ENCODE peak calls at places on chromosomes 2 and 18, in four cellular contexts. X is AG08395; L is CD8-positive, alpha-beta T cell; E is epithelial cell of proximal tubule. B is an unnamed sample.

GRCh38 chr2:31406593-31407385 is 7.8 kb downstream of the XDH start:
- DNase-seq in X (no peak), L (no peak), E (no peak), B (no peak)

GRCh38 chr2:189641565-189641964 is 19.7 kb upstream of the ASNSD1 start:
- DNase-seq in X (no peak), L (no peak), E (no peak), B (no peak)

GRCh38 chr2:23607925-23608324 is 222.9 kb downstream of the KLHL29 start:
- DNase-seq in X (no peak), L (no peak), E (no peak), B (no peak)

GRCh38 chr2:120675460-120676130 is 60.1 kb upstream of the GLI2 start:
- DNase-seq in X (peak), L (no peak), E (no peak), B (peak)

GRCh38 chr2:3076848-3077735 is 300.5 kb downstream of the EIPR1 start:
- DNase-seq in X (no peak), L (no peak), E (no peak), B (no peak)

GRCh38 chr2:28436525-28437051 is 43.9 kb downstream of the FOSL2 start:
- DNase-seq in X (no peak), L (no peak), E (no peak), B (no peak)

GRCh38 chr2:217262916-217263315 is 403.1 kb upstream of the TNP1 start:
- DNase-seq in X (no peak), L (no peak), E (no peak), B (no peak)

GRCh38 chr2:1455466-1455865 is 42.2 kb downstream of the TPO start:
- DNase-seq in X (peak), L (no peak), E (no peak), B (no peak)

GRCh38 chr2:3784731-3785130 is 81.4 kb downstream of the DCDC2C start:
- DNase-seq in X (no peak), L (no peak), E (no peak), B (no peak)

GRCh38 chr2:107777962-107778361 is 48.7 kb upstream of the RGPD4 start:
- DNase-seq in X (no peak), L (no peak), E (no peak), B (no peak)

GRCh38 chr2:117555965-117556364 is 258.5 kb upstream of the DDX18 start:
- DNase-seq in X (no peak), L (no peak), E (no peak), B (no peak)

GRCh38 chr2:4745056-4745455 is 947.1 kb upstream of the SOX11 start:
- DNase-seq in X (no peak), L (no peak), E (no peak), B (no peak)

GRCh38 chr2:165067958-165068612 is 112.8 kb upstream of the SLC38A11 start:
- DNase-seq in X (peak), L (no peak), E (no peak), B (peak)

GRCh38 chr2:199603748-199604291 is 146.1 kb upstream of the SATB2 start:
- DNase-seq in X (peak), L (no peak), E (no peak), B (peak)

GRCh38 chr2:155830817-155831579 is 501.5 kb downstream of the NR4A2 start:
- DNase-seq in X (no peak), L (no peak), E (no peak), B (no peak)

GRCh38 chr2:46978696-46979095 is 63.1 kb upstream of the MCFD2 start:
- DNase-seq in X (no peak), L (no peak), E (no peak), B (no peak)

GRCh38 chr2:50491541-50492114 is 540.3 kb downstream of the NRXN1 start:
- DNase-seq in X (peak), L (no peak), E (peak), B (peak)

GRCh38 chr2:28583899-28584553 is 88.2 kb downstream of the PLB1 start:
- DNase-seq in X (peak), L (peak), E (peak), B (peak)

GRCh38 chr2:215941726-215942125 is 71.6 kb downstream of the MREG start:
- DNase-seq in X (no peak), L (no peak), E (no peak), B (no peak)

GRCh38 chr2:150812664-150813408 is 325.4 kb upstream of the RND3 start:
- DNase-seq in X (no peak), L (no peak), E (no peak), B (no peak)

GRCh38 chr2:171084128-171084527 is 76.6 kb downstream of the TLK1 start:
- DNase-seq in X (no peak), L (no peak), E (no peak), B (no peak)

GRCh38 chr18:54607213-54607934 is 16.3 kb downstream of the DYNAP start:
- DNase-seq in X (no peak), L (no peak), E (peak), B (peak)

GRCh38 chr18:5543036-5543671 is 643 bp downstream of the EPB41L3 start:
- DNase-seq in X (peak), L (no peak), E (no peak), B (peak)

GRCh38 chr2:160006466-160006865 is 55.9 kb downstream of the PLA2R1 start:
- DNase-seq in X (no peak), L (no peak), E (no peak), B (no peak)

GRCh38 chr2:119480718-119481142 is 43.6 kb downstream of the SCTR start:
- DNase-seq in X (no peak), L (no peak), E (no peak), B (peak)

GRCh38 chr2:61181382-61182058 is 19.5 kb downstream of the C2orf74 start:
- DNase-seq in X (no peak), L (no peak), E (no peak), B (no peak)

GRCh38 chr2:206159346-206160123 is at the start of the genes EEF1B2 and NDUFS1:
- DNase-seq in X (peak), L (peak), E (peak), B (peak)

GRCh38 chr2:115196577-115196976 is 754.1 kb downstream of the DPP10 start:
- DNase-seq in X (no peak), L (no peak), E (no peak), B (no peak)